ENCODE peak calls at places on chromosomes 6 and 20, in seven cellular contexts. J is HCT116, C is tibial nerve, Y is A673, M is WERI-Rb-1, W is fibroblast of lung, R is neural progenitor cell. V is an unnamed sample. For H3K27me3, the result is how much of the 10 kb centered on the place peaks cover.

GRCh38 chr6:169805242-169805838 is 53.9 kb downstream of the ERMARD start:
- DNase-seq in J (no peak), C (no peak), Y (no peak), M (no peak), W (no peak), R (no peak), V (no peak)

GRCh38 chr20:34190262-34190661 is 51.0 kb upstream of the ASIP start:
- DNase-seq in J (no peak), C (no peak), Y (no peak), M (no peak), W (no peak), R (no peak), V (no peak)

GRCh38 chr6:65852369-65852852 is 145.4 kb upstream of the EYS start:
- DNase-seq in J (no peak), C (no peak), Y (no peak), M (no peak), W (no peak), R (no peak), V (no peak)

GRCh38 chr6:169530762-169531143 is 171.1 kb downstream of the WDR27 start:
- DNase-seq in J (no peak), C (no peak), Y (no peak), M (no peak), W (peak), R (no peak), V (no peak)

GRCh38 chr6:127811939-127812338 is 88.9 kb downstream of the THEMIS start:
- DNase-seq in J (no peak), C (no peak), Y (no peak), M (no peak), W (peak), R (no peak), V (no peak)

GRCh38 chr6:123062645-123063044 is 66.6 kb downstream of the CLVS2 start:
- DNase-seq in J (no peak), C (no peak), Y (peak), M (no peak), W (no peak), R (peak), V (no peak)

GRCh38 chr20:17895641-17896246 is 72.8 kb downstream of the SNX5 start:
- DNase-seq in J (no peak), C (peak), Y (no peak), M (no peak), W (peak), R (no peak), V (no peak)

GRCh38 chr6:146029573-146030184 is 817 bp downstream of the GRM1 start:
- DNase-seq in J (no peak), C (no peak), Y (no peak), M (no peak), W (no peak), R (no peak), V (no peak)

GRCh38 chr20:34871966-34872603 is 571 bp downstream of the GGT7 start:
- DNase-seq in J (no peak), C (no peak), Y (no peak), M (no peak), W (no peak), R (no peak), V (no peak)

GRCh38 chr6:34525431-34526175 is 30.5 kb downstream of the SPDEF start:
- DNase-seq in J (no peak), C (no peak), Y (no peak), M (no peak), W (no peak), R (no peak), V (no peak)

GRCh38 chr20:64161595-64162238 is 2.5 kb upstream of the MYT1 start:
- DNase-seq in J (no peak), C (no peak), Y (peak), M (peak), W (peak), R (peak), V (no peak)

GRCh38 chr6:16544006-16544405 is 217.3 kb downstream of the ATXN1 start:
- DNase-seq in J (no peak), C (no peak), Y (no peak), M (no peak), W (peak), R (peak), V (peak)
- H3K27ac ChIP-seq in J (no peak), C (peak), Y (no peak), M (no peak), W (no peak), R (no peak), V (no peak)

GRCh38 chr6:41423002-41423401 is 87.6 kb downstream of the NCR2 start:
- DNase-seq in J (no peak), C (no peak), Y (no peak), M (no peak), W (no peak), R (no peak), V (no peak)
- H3K27me3 ChIP-seq in J (under half), C (under half), Y (under half), M (under half), W (under half), R (half or more), V (under half)

DNA sequence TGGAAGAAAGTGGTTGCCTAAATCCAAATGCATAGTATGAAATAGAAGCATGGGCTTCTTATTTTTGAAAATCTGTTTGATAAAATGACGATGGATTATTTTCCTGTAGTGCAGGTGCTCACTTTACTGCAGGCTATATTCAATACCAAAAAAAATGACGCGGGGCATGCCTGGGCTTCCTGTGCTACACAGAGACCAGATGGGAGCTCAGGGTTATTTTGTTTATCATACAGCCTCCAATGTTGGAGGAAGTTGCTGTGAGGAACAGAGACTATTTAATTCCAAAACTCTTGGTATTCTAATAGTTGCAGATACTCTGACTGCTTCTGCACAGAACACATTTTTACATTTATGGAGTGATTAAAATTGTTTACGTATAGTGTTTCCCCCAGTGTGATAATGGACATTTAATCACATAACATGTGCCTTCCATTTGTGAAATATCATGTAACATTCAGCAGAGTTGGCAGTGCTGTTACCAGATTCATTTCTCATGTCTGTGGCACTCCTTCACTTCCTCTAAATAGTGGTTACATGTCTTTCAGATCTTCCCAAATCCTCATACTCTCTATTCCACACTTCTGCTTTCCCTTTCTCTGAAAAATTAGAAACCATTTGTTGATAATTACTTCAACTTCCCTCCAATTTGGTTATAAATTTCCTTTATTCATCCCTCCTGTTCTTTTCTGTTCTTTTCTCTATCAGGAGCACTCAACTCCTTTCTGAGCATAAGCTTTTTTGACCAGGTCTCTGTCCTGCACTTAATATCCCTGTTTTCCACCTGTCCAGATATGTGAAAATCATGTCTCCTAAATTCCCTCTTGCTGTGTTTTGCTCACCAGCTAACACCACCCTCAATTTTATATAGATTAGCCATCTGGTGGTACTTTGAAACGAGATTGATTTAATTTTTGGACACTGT is 121.6 kb downstream of the ADGRB3 start:
- DNase-seq in J (no peak), C (no peak), Y (no peak), M (no peak), W (no peak), R (no peak), V (no peak)
- H3K27ac ChIP-seq in J (no peak), C (no peak), Y (no peak), M (no peak), W (no peak), R (no peak), V (no peak)

GRCh38 chr20:36355469-36356171 is 49.5 kb downstream of the DLGAP4 start:
- DNase-seq in J (peak), C (no peak), Y (peak), M (no peak), W (no peak), R (no peak), V (peak)
- H3K27me3 ChIP-seq in J (under half), C (under half), Y (under half), M (under half), W (under half), R (under half), V (under half)

GRCh38 chr6:156839591-156840001 is 62.4 kb downstream of the ARID1B start:
- DNase-seq in J (no peak), C (no peak), Y (no peak), M (no peak), W (peak), R (no peak), V (no peak)
- H3K27ac ChIP-seq in J (no peak), C (peak), Y (no peak), M (no peak), W (peak), R (peak), V (no peak)

GRCh38 chr20:59578602-59579403 is 25.5 kb upstream of the PHACTR3 start:
- DNase-seq in J (no peak), C (no peak), Y (no peak), M (no peak), W (no peak), R (no peak), V (no peak)

GRCh38 chr20:59580208-59580980 is 23.9 kb upstream of the PHACTR3 start:
- DNase-seq in J (no peak), C (no peak), Y (peak), M (no peak), W (no peak), R (no peak), V (no peak)

GRCh38 chr20:59580991-59581401 is 23.3 kb upstream of the PHACTR3 start:
- DNase-seq in J (no peak), C (no peak), Y (no peak), M (no peak), W (no peak), R (no peak), V (no peak)

GRCh38 chr20:59577809-59578601 is 26.3 kb upstream of the PHACTR3 start:
- DNase-seq in J (no peak), C (no peak), Y (no peak), M (no peak), W (no peak), R (no peak), V (no peak)

GRCh38 chr20:59579404-59580207 is 24.7 kb upstream of the PHACTR3 start:
- DNase-seq in J (no peak), C (no peak), Y (no peak), M (no peak), W (no peak), R (no peak), V (no peak)
- H3K27me3 ChIP-seq in J (under half), C (half or more), Y (under half), M (half or more), W (under half), R (half or more), V (under half)

GRCh38 chr6:43386492-43386891 is 17.0 kb upstream of the ZNF318 start:
- DNase-seq in J (no peak), C (no peak), Y (peak), M (no peak), W (peak), R (peak), V (no peak)
- H3K27ac ChIP-seq in J (no peak), C (no peak), Y (no peak), M (no peak), W (no peak), R (no peak), V (no peak)

V was measured in SJCRH30.